ENCODE peak calls at places on chromosomes 11 and 22, in nine cellular contexts. M, A, Z, V, X, T, H, S and Y are unnamed samples.

GRCh38 chr11:22192289-22192641 is 620 bp upstream of the ANO5 start:
- DNase-seq in H (no peak), A (peak; percentile 62), X (no peak), M (peak; percentile 86), T (no peak), V (no peak), Z (no peak), S (no peak), Y (peak; percentile 18)

GRCh38 chr22:46027219-46028068 is 50.5 kb upstream of the WNT7B start:
- DNase-seq in A (peak; percentile 65), H (peak; percentile 88), X (peak; percentile 80), S (peak; percentile 79), M (peak; percentile 72), Z (no peak), V (no peak), T (no peak), Y (peak; percentile 47)

GRCh38 chr11:19814421-19814820 is 101.8 kb downstream of the NAV2 start:
- DNase-seq in H (no peak), M (peak; percentile 77), T (no peak), A (no peak), Z (no peak), V (no peak), X (no peak), S (no peak), Y (no peak)

GRCh38 chr11:103803062-103803461 is 233.4 kb upstream of the DDI1 start:
- DNase-seq in X (no peak), Z (no peak), M (peak; percentile 50), H (no peak), S (no peak), T (no peak), A (no peak), V (no peak), Y (no peak)

GRCh38 chr11:61776561-61777075 is 15.8 kb downstream of the TMEM258 start:
- DNase-seq in X (peak; percentile 69), Z (peak; percentile 44), A (peak; percentile 89), S (no peak), V (peak; percentile 50), T (no peak), H (peak; percentile 74), M (peak; percentile 94), Y (peak; percentile 40)

GRCh38 chr11:71971676-71972075 is 27.0 kb upstream of the IL18BP start:
- DNase-seq in M (no peak), H (no peak), A (no peak), Z (no peak), X (no peak), V (no peak), S (no peak), T (no peak), Y (no peak)

GRCh38 chr11:62502030-62502730 is 44.4 kb downstream of the AHNAK start:
- DNase-seq in V (no peak), Z (no peak), X (no peak), S (no peak), T (no peak), A (no peak), H (no peak), M (no peak), Y (no peak)

GRCh38 chr11:62544521-62545436 is 1.8 kb downstream of the AHNAK start:
- DNase-seq in X (no peak), T (no peak), M (peak; percentile 65), H (no peak), S (no peak), Z (no peak), A (no peak), V (no peak), Y (no peak)

GRCh38 chr11:35087648-35088047 is 51.3 kb upstream of the CD44 start:
- DNase-seq in S (no peak), A (no peak), H (no peak), T (no peak), X (no peak), Z (no peak), M (no peak), V (no peak), Y (no peak)

GRCh38 chr11:325796-326591 is 5.3 kb upstream of the IFITM3 start:
- DNase-seq in H (no peak), V (no peak), T (no peak), Z (no peak), M (peak; percentile 53), A (no peak), X (no peak), S (peak; percentile 85), Y (no peak)

GRCh38 chr11:23370580-23371275 is 510.5 kb upstream of the CCDC179 start:
- DNase-seq in M (no peak), H (no peak), Z (no peak), S (no peak), X (no peak), V (no peak), A (no peak), T (no peak), Y (no peak)

GRCh38 chr11:134801526-134801925 is 389.5 kb upstream of the B3GAT1 start:
- DNase-seq in M (no peak), V (no peak), S (no peak), H (no peak), T (no peak), Z (no peak), X (no peak), A (peak; percentile 46), Y (no peak)

GRCh38 chr11:100354736-100355135 is 332.4 kb upstream of the ARHGAP42 start:
- DNase-seq in Z (no peak), S (no peak), X (no peak), H (no peak), T (no peak), M (no peak), A (no peak), V (no peak), Y (no peak)

GRCh38 chr11:19441752-19442553 is 201.2 kb upstream of the E2F8 start:
- DNase-seq in H (no peak), M (no peak), T (peak; percentile 13), S (no peak), Z (peak; percentile 32), X (no peak), V (no peak), A (no peak), Y (no peak)

GRCh38 chr11:126437731-126438130 is 82.2 kb downstream of the ST3GAL4 start:
- DNase-seq in X (no peak), S (no peak), M (no peak), V (no peak), H (no peak), A (no peak), T (no peak), Z (no peak), Y (no peak)

GRCh38 chr22:23128269-23129108 is 13.3 kb downstream of the RSPH14 start:
- DNase-seq in Z (peak; percentile 43), V (peak; percentile 69), X (peak; percentile 66), A (peak; percentile 93), H (peak; percentile 76), S (no peak), T (peak; percentile 21), M (peak; percentile 95), Y (peak; percentile 37)

GRCh38 chr11:66636411-66636810 is 2.1 kb upstream of the RBM4 start:
- DNase-seq in Z (no peak), A (no peak), M (no peak), H (no peak), S (no peak), X (no peak), T (no peak), V (no peak), Y (no peak)

GRCh38 chr11:123054301-123055065 is 7.5 kb downstream of the HSPA8 start:
- DNase-seq in A (peak; percentile 67), M (peak; percentile 58), S (no peak), X (no peak), V (no peak), H (no peak), T (no peak), Z (peak; percentile 83), Y (peak; percentile 68)

GRCh38 chr11:2892215-2893020 is 6.8 kb upstream of the CDKN1C start:
- DNase-seq in X (peak; percentile 67), V (no peak), T (no peak), A (peak; percentile 91), S (no peak), M (peak; percentile 93), Z (peak; percentile 76), H (no peak), Y (peak; percentile 49)

GRCh38 chr22:11628651-11629511 is 3899.1 kb upstream of the OR11H1 start:
- DNase-seq in T (no peak), X (no peak), M (no peak), Z (no peak), A (no peak), V (no peak), H (peak; percentile 54), S (no peak), Y (no peak)

GRCh38 chr11:18878211-18878610 is 61.0 kb downstream of the MRGPRX1 start:
- DNase-seq in A (no peak), Z (no peak), H (no peak), X (no peak), S (no peak), V (no peak), T (no peak), M (no peak), Y (no peak)

GRCh38 chr11:13415201-13415600 is 47.8 kb downstream of the BTBD10 start:
- DNase-seq in X (no peak), H (no peak), T (no peak), V (no peak), S (no peak), M (no peak), A (no peak), Z (no peak), Y (peak; percentile 86)

GRCh38 chr11:97990162-97990920 is 1030.4 kb upstream of the CNTN5 start:
- DNase-seq in H (no peak), S (no peak), A (no peak), X (no peak), M (no peak), Z (no peak), T (no peak), V (no peak), Y (no peak)

GRCh38 chr11:126491092-126491491 is 135.6 kb downstream of the ST3GAL4 start:
- DNase-seq in V (no peak), X (no peak), Z (peak; percentile 63), H (peak; percentile 32), T (no peak), M (peak; percentile 77), S (no peak), A (peak; percentile 57), Y (no peak)

GRCh38 chr11:71447791-71448256 is 369 bp downstream of the DHCR7 start:
- DNase-seq in Z (no peak), T (no peak), S (no peak), A (peak; percentile 75), M (no peak), V (peak; percentile 25), X (no peak), H (no peak), Y (no peak)

GRCh38 chr22:31818481-31819392 is 64.9 kb downstream of the DEPDC5 start:
- DNase-seq in H (no peak), X (no peak), M (no peak), Z (no peak), S (no peak), V (no peak), A (no peak), T (no peak), Y (no peak)

GRCh38 chr11:68117896-68118470 is 3.2 kb downstream of the CHKA start:
- DNase-seq in X (no peak), M (peak; percentile 70), A (no peak), V (no peak), S (no peak), T (no peak), H (no peak), Z (no peak), Y (no peak)